ENCODE peak calls at places on chromosomes 11 and 22, in five cellular contexts. R, H, L, X and W are unnamed samples.

GRCh38 chr22:49530671-49531532 is 296.8 kb downstream of the BRD1 start:
- DNase-seq in R (no peak), H (no peak), L (no peak), X (no peak), W (no peak)

GRCh38 chr11:76700177-76701100 is 29.9 kb upstream of the LRRC32 start:
- DNase-seq in R (peak), H (peak), L (no peak), X (peak), W (peak)

GRCh38 chr22:44111562-44112155 is 69.1 kb upstream of the PARVG start:
- DNase-seq in R (no peak), H (no peak), L (no peak), X (no peak), W (no peak)

GRCh38 chr11:74464746-74465145 is 2.6 kb downstream of the KCNE3 start:
- DNase-seq in R (no peak), H (no peak), L (no peak), X (no peak), W (no peak)

GRCh38 chr11:102603091-102603490 is 22.0 kb downstream of the MMP20 start:
- DNase-seq in R (peak), H (peak), L (no peak), X (peak), W (peak)

GRCh38 chr11:65435330-65435931 is 12.8 kb downstream of the NEAT1 start:
- DNase-seq in R (no peak), H (no peak), L (no peak), X (no peak), W (peak)

GRCh38 chr22:47628477-47629272 is 866.2 kb downstream of the TBC1D22A start:
- DNase-seq in R (no peak), H (no peak), L (no peak), X (no peak), W (no peak)

GRCh38 chr11:11777897-11778296 is 63.9 kb upstream of the USP47 start:
- DNase-seq in R (no peak), H (no peak), L (no peak), X (no peak), W (no peak)

GRCh38 chr11:61671527-61671926 is 8.7 kb upstream of the DAGLA start:
- DNase-seq in R (no peak), H (no peak), L (no peak), X (no peak), W (no peak)

GRCh38 chr22:46212195-46212594 is 37.9 kb downstream of the CDPF1 start:
- DNase-seq in R (no peak), H (no peak), L (no peak), X (no peak), W (no peak)

GRCh38 chr11:65585396-65586246 is 9.8 kb downstream of the EHBP1L1 start:
- DNase-seq in R (no peak), H (no peak), L (no peak), X (no peak), W (no peak)

GRCh38 chr11:65382036-65382803 is at the start of gene SLC25A45:
- DNase-seq in R (peak), H (peak), L (peak), X (peak), W (peak)

GRCh38 chr11:8310743-8311298 is 47.1 kb upstream of the LMO1 start:
- DNase-seq in R (no peak), H (no peak), L (no peak), X (no peak), W (no peak)

GRCh38 chr22:48070760-48071159 is 1308.3 kb downstream of the TBC1D22A start:
- DNase-seq in R (no peak), H (no peak), L (no peak), X (no peak), W (no peak)

GRCh38 chr22:37173709-37174108 is 14.3 kb downstream of the C1QTNF6 start:
- DNase-seq in R (no peak), H (peak), L (no peak), X (no peak), W (no peak)

GRCh38 chr22:39317084-39317755 is 2.2 kb downstream of the RPL3 start:
- DNase-seq in R (no peak), H (no peak), L (peak), X (no peak), W (no peak)

GRCh38 chr11:121932646-121933185 is 183.3 kb downstream of the BLID start:
- DNase-seq in R (no peak), H (no peak), L (no peak), X (no peak), W (no peak)

GRCh38 chr22:47965896-47966295 is 1203.4 kb downstream of the TBC1D22A start:
- DNase-seq in R (no peak), H (no peak), L (no peak), X (no peak), W (no peak)

GRCh38 chr11:83292709-83293435 is 6.7 kb upstream of the CCDC90B start:
- DNase-seq in R (peak), H (peak), L (no peak), X (peak), W (peak)
- H3K4me3 ChIP-seq in R (no peak), H (no peak), L (no peak), X (no peak), W (no peak)

DNA sequence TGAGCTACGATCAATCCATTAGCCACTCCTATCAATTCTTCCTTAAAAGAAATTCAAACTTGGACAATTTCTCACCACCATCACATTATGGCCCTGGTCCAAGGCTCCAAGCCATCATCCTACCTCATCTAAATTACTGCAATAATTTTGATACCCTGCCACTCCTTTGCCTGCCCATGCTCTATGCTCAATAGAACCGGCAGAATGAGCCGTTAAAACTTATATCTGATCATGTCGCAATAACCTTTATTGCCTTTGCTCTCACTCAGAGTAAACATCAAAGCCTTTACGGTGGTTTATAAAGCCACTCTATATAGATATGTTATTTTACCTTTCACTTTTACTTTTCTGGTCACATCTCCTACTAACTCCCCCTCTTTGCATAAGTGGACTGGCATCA is 2392.1 kb upstream of the RAG2 start:
- DNase-seq in R (no peak), H (no peak), L (no peak), X (no peak), W (no peak)
- TF ChIP-seq CTCF in R (no peak), H (no peak), L (no peak), X (no peak), W (no peak)

GRCh38 chr11:132943737-132944556 is 588.4 kb downstream of the OPCML start:
- DNase-seq in R (no peak), H (no peak), L (no peak), X (no peak), W (no peak)

GRCh38 chr11:132941761-132942160 is 590.5 kb downstream of the OPCML start:
- DNase-seq in R (no peak), H (no peak), L (no peak), X (no peak), W (no peak)

GRCh38 chr11:132942611-132943324 is 589.5 kb downstream of the OPCML start:
- DNase-seq in R (no peak), H (no peak), L (no peak), X (no peak), W (no peak)

GRCh38 chr11:132944557-132944920 is 587.8 kb downstream of the OPCML start:
- DNase-seq in R (no peak), H (no peak), L (no peak), X (no peak), W (no peak)

GRCh38 chr11:132943325-132943736 is 589.0 kb downstream of the OPCML start:
- DNase-seq in R (no peak), H (no peak), L (no peak), X (no peak), W (peak)
- H3K4me3 ChIP-seq in R (peak), H (peak), L (no peak), X (no peak), W (peak)

DNA sequence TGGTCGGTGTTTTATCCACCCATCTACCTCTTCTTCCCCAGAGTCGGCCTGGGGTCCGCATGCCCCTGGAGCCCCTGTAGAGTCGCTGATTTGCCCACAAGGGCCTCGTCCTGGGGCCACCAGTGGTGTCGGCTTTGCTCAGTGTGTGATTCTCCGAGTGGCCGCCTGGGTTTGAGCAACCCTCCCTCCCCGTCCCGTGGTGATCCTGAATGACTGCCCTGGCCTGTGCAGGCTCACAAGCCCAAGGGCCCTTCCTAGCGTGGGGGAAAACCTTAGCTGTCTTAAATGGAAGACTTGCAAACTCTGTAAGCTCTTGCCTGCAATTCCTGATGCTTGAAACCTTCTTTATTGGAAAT is 128.3 kb downstream of the OSBP2 start:
- DNase-seq in R (no peak), H (no peak), L (no peak), X (no peak), W (no peak)
- TF ChIP-seq CTCF in R (no peak), H (no peak), L (no peak), X (no peak), W (no peak)

GRCh38 chr11:131993291-131993690 is 622.9 kb downstream of the NTM start:
- DNase-seq in R (no peak), H (peak), L (no peak), X (no peak), W (no peak)
- H3K4me3 ChIP-seq in R (no peak), H (no peak), L (no peak), X (no peak), W (no peak)

GRCh38 chr22:35914665-35915476 is 113.8 kb downstream of the RBFOX2 start:
- DNase-seq in R (peak), H (peak), L (no peak), X (peak), W (peak)
- TF ChIP-seq CTCF in R (no peak), H (no peak), L (no peak), X (no peak), W (no peak)

GRCh38 chr11:48109046-48109666 is 107.5 kb upstream of the OR4B1 start:
- DNase-seq in R (no peak), H (no peak), L (no peak), X (no peak), W (peak)
- H3K4me3 ChIP-seq in R (peak), H (no peak), L (peak), X (no peak), W (no peak)

GRCh38 chr22:38298312-38299000 is 18.8 kb downstream of the CSNK1E start:
- DNase-seq in R (peak), H (no peak), L (peak), X (peak), W (peak)
- TF ChIP-seq CTCF in R (peak), H (peak), L (peak), X (peak), W (peak)